ENCODE peak calls at places on chromosomes 12 and 14, in eight cellular contexts. H is A549, Y is HepG2, J is K562, L is GM23338, I is HL-60, T is SK-N-SH, S is HCT116. C is an unnamed sample.

GRCh38 chr12:89454080-89454848 is 70.3 kb downstream of the GALNT4 start:
- DNase-seq in H (no peak), Y (no peak), J (no peak), L (no peak), I (no peak), T (no peak), S (no peak), C (no peak)

GRCh38 chr12:117097159-117097558 is 2.1 kb downstream of the TESC start:
- DNase-seq in H (no peak), Y (no peak), J (no peak), L (no peak), I (no peak), T (no peak), S (no peak), C (no peak)

GRCh38 chr12:58844161-58844560 is 76.1 kb downstream of the LRIG3 start:
- DNase-seq in H (no peak), Y (no peak), J (no peak), L (no peak), I (no peak), T (no peak), S (no peak), C (no peak)

GRCh38 chr14:71498151-71498734 is 434.0 kb upstream of the RGS6 start:
- DNase-seq in H (no peak), Y (no peak), J (no peak), L (no peak), I (no peak), T (no peak), S (no peak), C (no peak)

GRCh38 chr12:66438601-66439000 is 136.3 kb downstream of the HELB start:
- DNase-seq in H (no peak), Y (no peak), J (no peak), L (no peak), I (no peak), T (no peak), S (no peak), C (no peak)

GRCh38 chr12:122646568-122647220 is 56.5 kb downstream of the HCAR2 start:
- DNase-seq in H (peak), Y (no peak), J (no peak), L (no peak), I (peak), T (no peak), S (no peak), C (no peak)

GRCh38 chr14:103909531-103910261 is 18.6 kb upstream of the TDRD9 start:
- DNase-seq in H (no peak), Y (no peak), J (no peak), L (no peak), I (no peak), T (no peak), S (no peak), C (no peak)

GRCh38 chr14:100108840-100109593 is 43.8 kb downstream of the EVL start:
- DNase-seq in H (no peak), Y (no peak), J (no peak), L (no peak), I (no peak), T (no peak), S (no peak), C (no peak)

GRCh38 chr12:52070243-52070925 is 606 bp downstream of the ATG101 start:
- DNase-seq in H (no peak), Y (no peak), J (no peak), L (peak), I (no peak), T (no peak), S (no peak), C (no peak)

GRCh38 chr14:59328410-59328809 is 136.8 kb downstream of the GPR135 start:
- DNase-seq in H (peak), Y (peak), J (no peak), L (no peak), I (no peak), T (no peak), S (no peak), C (no peak)

GRCh38 chr14:89616425-89617141 is 199.6 kb upstream of the FOXN3 start:
- DNase-seq in H (no peak), Y (peak), J (no peak), L (peak), I (no peak), T (peak), S (no peak), C (no peak)

GRCh38 chr12:9674226-9674590 is 4.7 kb downstream of the CLEC2D start:
- DNase-seq in H (no peak), Y (no peak), J (no peak), L (no peak), I (no peak), T (no peak), S (no peak), C (no peak)

GRCh38 chr12:42382013-42382696 is 56.2 kb downstream of the PPHLN1 start:
- DNase-seq in H (no peak), Y (no peak), J (no peak), L (peak), I (peak), T (no peak), S (no peak), C (no peak)

GRCh38 chr12:54439521-54440255 is 20.6 kb upstream of the ITGA5 start:
- DNase-seq in H (peak), Y (peak), J (peak), L (peak), I (peak), T (peak), S (peak), C (no peak)

GRCh38 chr14:101072531-101072930 is 169.0 kb upstream of the RTL1 start:
- DNase-seq in H (no peak), Y (no peak), J (no peak), L (no peak), I (no peak), T (peak), S (no peak), C (no peak)

GRCh38 chr12:110689601-110690430 is 901 bp upstream of the HVCN1 start:
- DNase-seq in H (no peak), Y (no peak), J (peak), L (peak), I (no peak), T (no peak), S (no peak), C (no peak)

GRCh38 chr12:118238888-118239287 is 103.0 kb downstream of the PEBP1 start:
- DNase-seq in H (no peak), Y (no peak), J (no peak), L (no peak), I (no peak), T (no peak), S (no peak), C (no peak)

GRCh38 chr12:10722502-10722904 is 620 bp downstream of the YBX3 start:
- DNase-seq in H (no peak), Y (peak), J (peak), L (no peak), I (peak), T (peak), S (no peak), C (no peak)

GRCh38 chr12:56128669-56129209 is 672 bp downstream of the ESYT1 start:
- DNase-seq in H (no peak), Y (no peak), J (no peak), L (no peak), I (no peak), T (peak), S (no peak), C (no peak)

GRCh38 chr12:12689672-12690287 is 6.2 kb downstream of the GPR19 start:
- DNase-seq in H (no peak), Y (no peak), J (no peak), L (no peak), I (no peak), T (no peak), S (no peak), C (no peak)

GRCh38 chr12:29416748-29417147 is 35.8 kb upstream of the ERGIC2 start:
- DNase-seq in H (no peak), Y (no peak), J (no peak), L (no peak), I (no peak), T (no peak), S (no peak), C (no peak)

GRCh38 chr12:68367903-68368302 is 35.7 kb upstream of the MDM1 start:
- DNase-seq in H (peak), Y (no peak), J (no peak), L (peak), I (no peak), T (no peak), S (no peak), C (no peak)

GRCh38 chr14:31362746-31363145 is 57.6 kb downstream of the HEATR5A start:
- DNase-seq in H (no peak), Y (no peak), J (no peak), L (no peak), I (no peak), T (no peak), S (no peak), C (no peak)

GRCh38 chr12:107660861-107661415 is 24.7 kb upstream of the PWP1 start:
- DNase-seq in H (no peak), Y (no peak), J (no peak), L (peak), I (no peak), T (no peak), S (no peak), C (no peak)

GRCh38 chr12:129467289-129467688 is 436.5 kb downstream of the TMEM132D start:
- DNase-seq in H (no peak), Y (no peak), J (peak), L (no peak), I (no peak), T (no peak), S (no peak), C (no peak)

GRCh38 chr12:101946233-101946611 is 68.8 kb downstream of the DRAM1 start:
- DNase-seq in H (no peak), Y (no peak), J (no peak), L (no peak), I (no peak), T (no peak), S (no peak), C (no peak)

GRCh38 chr14:95274874-95275273 is 44.8 kb downstream of the CLMN start:
- DNase-seq in H (no peak), Y (no peak), J (no peak), L (no peak), I (no peak), T (no peak), S (no peak), C (no peak)

GRCh38 chr14:84273181-84273580 is 1256.8 kb upstream of the FLRT2 start:
- DNase-seq in H (no peak), Y (no peak), J (no peak), L (no peak), I (no peak), T (no peak), S (no peak), C (no peak)

GRCh38 chr12:130486146-130486435 is 148.4 kb downstream of the PIWIL1 start:
- DNase-seq in H (no peak), Y (no peak), J (no peak), L (no peak), I (no peak), T (no peak), S (no peak), C (no peak)

GRCh38 chr14:101844752-101845151 is 83.2 kb downstream of the PPP2R5C start:
- DNase-seq in H (no peak), Y (no peak), J (no peak), L (no peak), I (no peak), T (no peak), S (no peak), C (no peak)

GRCh38 chr12:94594443-94594825 is 55.9 kb downstream of the TMCC3 start:
- DNase-seq in H (no peak), Y (no peak), J (no peak), L (no peak), I (no peak), T (no peak), S (no peak), C (no peak)

GRCh38 chr12:76032043-76032981 is 736 bp upstream of the PHLDA1 start:
- DNase-seq in H (peak), Y (peak), J (peak), L (peak), I (no peak), T (peak), S (no peak), C (no peak)

GRCh38 chr14:48874701-48875100 is 711.5 kb downstream of the RPS29 start:
- DNase-seq in H (no peak), Y (no peak), J (no peak), L (no peak), I (no peak), T (no peak), S (no peak), C (no peak)

DNA sequence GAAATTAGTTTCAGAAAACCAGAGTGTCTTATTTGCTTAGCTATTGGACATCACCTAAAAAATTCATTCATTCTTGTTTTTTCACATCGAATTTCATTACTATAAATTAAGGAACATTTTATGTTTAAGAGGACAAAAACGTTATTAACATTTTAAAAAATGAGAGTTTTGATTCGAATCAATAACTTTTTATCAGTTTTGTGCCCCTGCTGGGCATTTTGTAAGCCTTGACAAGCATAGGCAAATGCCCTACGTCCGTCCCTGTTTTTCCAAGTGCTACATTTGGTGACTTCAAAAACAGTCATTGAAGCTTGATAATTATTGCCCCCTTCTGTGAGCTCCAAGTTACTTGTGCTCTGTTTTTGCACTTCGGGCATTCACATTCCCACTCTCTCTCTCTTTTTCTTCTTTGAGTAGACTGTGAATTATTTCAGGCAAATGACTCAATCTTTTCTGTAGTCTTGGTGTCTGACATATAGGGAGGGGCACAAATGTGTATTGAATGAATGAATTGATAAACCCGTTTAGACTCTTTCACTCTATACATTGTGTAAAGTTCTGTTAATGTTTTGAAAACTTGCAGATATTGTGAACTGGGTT is 1.2 kb downstream of the APAF1 start:
- DNase-seq in H (peak), Y (peak), J (no peak), L (no peak), I (no peak), T (no peak), S (peak), C (no peak)
- TF ChIP-seq CTCF in H (no peak), Y (no peak), J (no peak), L (no peak), I (no peak), T (peak), S (peak), C (peak)

GRCh38 chr14:93113678-93114067 is 2.1 kb downstream of the ITPK1 start:
- DNase-seq in H (no peak), Y (no peak), J (no peak), L (peak), I (no peak), T (no peak), S (no peak), C (no peak)
- TF ChIP-seq REST in H (no peak), Y (no peak), J (no peak), L (no peak), I (no peak), T (no peak), S (no peak), C (no peak)

GRCh38 chr14:93332032-93332852 is 594 bp downstream of the BTBD7 start:
- DNase-seq in H (peak), Y (peak), J (peak), L (peak), I (peak), T (peak), S (no peak), C (no peak)
- TF ChIP-seq CTCF in H (no peak), Y (no peak), J (no peak), L (no peak), I (no peak), T (peak), S (no peak), C (no peak)

GRCh38 chr12:86550222-86551145 is 294.3 kb upstream of the MGAT4C start:
- DNase-seq in H (no peak), Y (no peak), J (no peak), L (no peak), I (no peak), T (no peak), S (no peak), C (no peak)

GRCh38 chr12:86551146-86551571 is 295.0 kb upstream of the MGAT4C start:
- DNase-seq in H (no peak), Y (no peak), J (no peak), L (no peak), I (no peak), T (no peak), S (no peak), C (no peak)
- TF ChIP-seq REST in H (no peak), Y (no peak), J (no peak), L (no peak), I (no peak), T (no peak), S (no peak), C (no peak)

GRCh38 chr14:57022608-57023007 is 212.3 kb upstream of the OTX2 start:
- DNase-seq in H (no peak), Y (no peak), J (no peak), L (no peak), I (no peak), T (no peak), S (no peak), C (no peak)
- TF ChIP-seq CTCF in H (no peak), Y (no peak), J (no peak), L (no peak), I (no peak), T (no peak), S (no peak), C (no peak)

GRCh38 chr12:2284857-2285256 is 232.1 kb downstream of the CACNA1C start:
- DNase-seq in H (peak), Y (peak), J (peak), L (peak), I (peak), T (peak), S (peak), C (peak)
- TF ChIP-seq REST in H (no peak), Y (no peak), J (no peak), L (no peak), I (no peak), T (no peak), S (no peak), C (no peak)

GRCh38 chr12:124400124-124400523 is 105.2 kb downstream of the RFLNA start:
- DNase-seq in H (no peak), Y (no peak), J (no peak), L (no peak), I (no peak), T (no peak), S (no peak), C (no peak)
- TF ChIP-seq CTCF in H (no peak), Y (no peak), J (no peak), L (no peak), I (no peak), T (no peak), S (no peak), C (no peak)

DNA sequence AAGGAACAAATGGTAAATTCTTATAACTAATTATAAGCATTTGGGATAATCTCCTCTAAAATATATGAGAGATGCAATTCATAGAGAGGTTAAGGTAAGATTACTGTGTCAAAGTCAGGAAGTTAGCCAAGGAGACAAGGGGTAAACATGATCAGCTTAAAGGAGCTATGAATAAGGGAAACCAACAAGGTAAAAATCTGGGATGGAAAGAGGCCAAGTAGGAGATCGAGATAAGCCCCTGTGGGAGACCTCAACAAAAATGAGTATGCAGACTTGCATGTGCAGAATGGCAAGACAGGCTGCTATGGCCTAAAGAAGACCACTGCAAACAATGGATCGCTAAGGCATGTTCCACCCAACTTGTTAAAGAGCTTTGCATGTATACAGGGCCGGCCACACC is 738.7 kb downstream of the GALC start:
- DNase-seq in H (no peak), Y (no peak), J (no peak), L (no peak), I (no peak), T (no peak), S (no peak), C (no peak)
- TF ChIP-seq REST in H (no peak), Y (no peak), J (no peak), L (no peak), I (no peak), T (no peak), S (no peak), C (no peak)

GRCh38 chr14:93346926-93347721 is at the start of gene COX8C:
- DNase-seq in H (peak), Y (no peak), J (peak), L (peak), I (no peak), T (no peak), S (no peak), C (no peak)
- TF ChIP-seq CTCF in H (no peak), Y (peak), J (peak), L (peak), I (no peak), T (no peak), S (peak), C (peak)